ENCODE peak calls at places on chromosomes 4 and X, in ten cellular contexts. M, K, D, U, G, A, J, H, F and W are unnamed samples.

GRCh38 chr4:182881928-182882327 is 35.3 kb downstream of the DCTD start:
- DNase-seq in H (no peak), J (no peak), F (no peak), D (no peak), A (peak; percentile 78), U (peak; percentile 4), G (no peak), K (no peak), M (no peak), W (no peak)

GRCh38 chr4:189804884-189805283 is 135.8 kb upstream of the FRG1 start:
- DNase-seq in H (no peak), M (no peak), G (no peak), F (no peak), J (no peak), U (no peak), A (peak; percentile 34), K (no peak), D (no peak), W (no peak)

GRCh38 chr4:158817562-158818370 is 48.9 kb downstream of the FNIP2 start:
- DNase-seq in F (no peak), H (no peak), G (no peak), A (no peak), K (no peak), M (no peak), U (no peak), J (no peak), D (peak; percentile 6), W (no peak)

GRCh38 chrX:19673334-19674040 is 158.2 kb upstream of the MAP3K15 start:
- DNase-seq in A (peak; percentile 46), J (peak; percentile 98), K (no peak), H (peak; percentile 75), D (peak; percentile 95), F (no peak), M (no peak), U (peak; percentile 95), G (peak; percentile 56), W (peak; percentile 95)

GRCh38 chrX:153726286-153727107 is 1.8 kb downstream of the ABCD1 start:
- DNase-seq in G (peak; percentile 43), J (peak; percentile 48), U (peak; percentile 25), D (peak; percentile 64), A (peak; percentile 61), K (peak; percentile 47), F (peak; percentile 92), H (peak; percentile 46), M (peak; percentile 56), W (peak; percentile 34)

GRCh38 chr4:174173360-174173759 is 110.1 kb downstream of the FBXO8 start:
- DNase-seq in F (no peak), H (no peak), M (no peak), K (no peak), G (no peak), D (no peak), J (no peak), A (no peak), U (no peak), W (peak; percentile 13)

GRCh38 chr4:39908284-39908683 is 69.4 kb downstream of the PDS5A start:
- DNase-seq in F (no peak), D (peak; percentile 25), U (no peak), G (no peak), H (no peak), A (no peak), K (no peak), J (no peak), M (no peak), W (peak; percentile 5)

GRCh38 chr4:139692300-139693012 is 26.8 kb downstream of the MGST2 start:
- DNase-seq in F (peak; percentile 75), K (peak; percentile 32), A (peak; percentile 20), M (no peak), J (no peak), H (no peak), G (no peak), D (no peak), U (no peak), W (no peak)

GRCh38 chr4:127782025-127782274 is 172 bp upstream of the HSPA4L start:
- DNase-seq in M (no peak), U (peak; percentile 76), J (peak; percentile 86), K (peak; percentile 90), F (peak; percentile 96), H (peak; percentile 62), A (peak; percentile 90), D (peak; percentile 77), G (peak; percentile 59), W (peak; percentile 86)

GRCh38 chr4:48742412-48742811 is 37.7 kb downstream of the FRYL start:
- DNase-seq in U (no peak), M (no peak), K (no peak), A (no peak), F (no peak), J (no peak), H (no peak), G (no peak), D (peak; percentile 16), W (no peak)

GRCh38 chr4:84159767-84160166 is 339.3 kb downstream of the NKX6-1 start:
- DNase-seq in M (no peak), J (peak; percentile 40), F (peak; percentile 86), K (peak; percentile 43), G (no peak), A (peak; percentile 7), D (peak; percentile 5), H (no peak), U (no peak), W (no peak)

GRCh38 chr4:181830404-181831035 is 412.7 kb upstream of the TENM3 start:
- DNase-seq in A (no peak), G (no peak), K (no peak), U (no peak), M (no peak), F (no peak), J (no peak), H (no peak), D (no peak), W (no peak)

GRCh38 chr4:94976371-94977011 is 218.7 kb downstream of the BMPR1B start:
- DNase-seq in K (no peak), D (peak; percentile 98), M (no peak), J (peak; percentile 74), F (no peak), G (no peak), H (no peak), U (peak; percentile 78), A (no peak), W (peak; percentile 80)

GRCh38 chr4:40840985-40841571 is 91.3 kb downstream of the NSUN7 start:
- DNase-seq in G (peak; percentile 76), J (peak; percentile 81), M (peak; percentile 59), K (peak; percentile 86), A (peak; percentile 82), U (peak; percentile 70), H (peak; percentile 29), D (peak; percentile 81), F (peak; percentile 99), W (peak; percentile 86)

GRCh38 chr4:163280703-163281519 is 51.5 kb downstream of the NPY1R start:
- DNase-seq in H (no peak), G (no peak), J (no peak), F (no peak), U (no peak), M (no peak), D (no peak), A (no peak), K (no peak), W (no peak)

DNA sequence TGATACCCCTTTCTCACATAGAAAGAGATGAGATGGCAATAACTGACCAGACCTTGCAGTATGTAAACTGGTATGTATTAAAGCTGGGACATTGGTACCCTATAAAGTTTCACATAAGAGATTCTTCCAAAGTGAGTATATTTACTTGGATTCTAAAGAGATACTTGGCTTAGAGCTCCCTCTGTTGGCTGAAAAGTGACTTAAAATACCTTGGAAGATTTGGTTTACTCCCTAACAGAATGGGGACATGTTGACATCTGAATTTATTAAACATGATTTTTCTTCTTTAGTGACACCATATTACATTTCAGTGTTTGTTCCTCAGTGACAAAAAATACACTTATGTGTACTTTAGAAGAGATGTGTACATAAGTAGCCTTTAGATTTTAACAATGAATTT is 47.9 kb upstream of the RGN start:
- DNase-seq in M (no peak), J (peak; percentile 77), A (no peak), U (peak; percentile 57), G (peak; percentile 66), F (no peak), K (peak; percentile 18), H (no peak), D (peak; percentile 79), W (peak; percentile 80)
- TF ChIP-seq CTCF in M (peak; percentile 35), J (peak; percentile 60), A (peak; percentile 47), U (peak; percentile 60), G (peak; percentile 56), F (peak; percentile 82), K (peak; percentile 37), H (peak; percentile 64), D (peak; percentile 71), W (peak; percentile 44)

GRCh38 chrX:10326578-10326977 is 169.8 kb downstream of the CLCN4 start:
- DNase-seq in J (peak; percentile 53), G (no peak), M (no peak), H (no peak), D (peak; percentile 68), A (no peak), U (peak; percentile 63), K (no peak), F (no peak), W (peak; percentile 52)
- TF ChIP-seq CTCF in J (peak; percentile 17), G (no peak), M (no peak), H (no peak), D (peak; percentile 55), A (no peak), U (peak; percentile 58), K (no peak), F (peak; percentile 51), W (peak; percentile 38)

GRCh38 chrX:109393859-109394258 is 88.0 kb downstream of the GUCY2F start:
- DNase-seq in H (no peak), J (peak; percentile 33), U (no peak), G (no peak), A (no peak), K (no peak), D (peak; percentile 6), F (peak; percentile 72), M (no peak), W (peak; percentile 2)
- TF ChIP-seq CTCF in H (no peak), J (no peak), U (peak; percentile 8), G (no peak), A (no peak), K (no peak), D (peak; percentile 8), F (peak; percentile 77), M (no peak), W (no peak)

DNA sequence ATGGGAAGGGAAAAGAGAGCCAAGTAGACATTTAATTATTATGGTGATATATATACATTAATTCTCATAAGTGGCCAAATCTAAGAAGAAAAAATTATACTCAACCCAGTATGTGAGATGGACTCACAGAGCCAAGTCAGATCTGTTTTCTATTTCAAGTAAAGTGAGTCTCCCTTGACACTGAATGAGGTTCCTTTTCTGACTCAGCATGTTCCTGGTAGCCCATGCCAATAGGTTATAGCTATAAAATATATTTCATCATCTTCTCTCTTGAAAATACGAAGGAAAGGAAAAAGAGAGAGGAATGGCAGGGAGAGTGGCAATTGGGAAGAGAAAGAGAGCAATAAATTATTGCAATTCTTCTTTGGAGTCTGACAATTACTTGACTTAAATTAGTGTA is 68.8 kb upstream of the GRIA2 start:
- DNase-seq in F (no peak), U (peak; percentile 25), K (no peak), D (peak; percentile 75), A (no peak), G (no peak), J (peak; percentile 43), M (no peak), H (no peak), W (peak; percentile 4)
- TF ChIP-seq CTCF in F (no peak), U (no peak), K (no peak), D (no peak), A (no peak), G (no peak), J (no peak), M (no peak), H (no peak), W (no peak)